ENCODE peak calls at places on chromosomes 13 and 19, in seven cellular contexts. O is fibroblast of mammary gland, A is thoracic aorta, B is IMR-90, Y is AG04450, K is mesendoderm, C is kidney epithelial cell. T is an unnamed sample.

GRCh38 chr19:1070931-1071791 is 4.2 kb downstream of the ARHGAP45 start:
- DNase-seq in O (no peak), A (no peak), B (no peak), Y (no peak), K (no peak), C (no peak), T (no peak)

GRCh38 chr19:54517483-54517882 is 14.9 kb downstream of the LAIR2 start:
- DNase-seq in O (peak; percentile 25), A (no peak), B (peak; percentile 2), Y (no peak), K (peak; percentile 47), C (no peak), T (peak; percentile 80)

GRCh38 chr13:40550130-40550529 is 116.3 kb downstream of the FOXO1 start:
- DNase-seq in O (peak; percentile 79), A (no peak), B (no peak), Y (no peak), K (no peak), C (no peak), T (no peak)

GRCh38 chr19:28067882-28068281 is 1145.1 kb downstream of the UQCRFS1 start:
- DNase-seq in O (no peak), A (no peak), B (no peak), Y (no peak), K (no peak), C (no peak), T (peak; percentile 92)

GRCh38 chr13:94641432-94641941 is 39.8 kb downstream of the GPR180 start:
- DNase-seq in O (peak; percentile 71), A (no peak), B (peak; percentile 86), Y (peak; percentile 67), K (no peak), C (no peak), T (no peak)

GRCh38 chr13:98221234-98221633 is 44.2 kb upstream of the RNF113B start:
- DNase-seq in O (peak; percentile 71), A (no peak), B (no peak), Y (no peak), K (no peak), C (no peak), T (no peak)

GRCh38 chr13:39485314-39485700 is 117.7 kb downstream of the LHFPL6 start:
- DNase-seq in O (no peak), A (no peak), B (peak; percentile 33), Y (no peak), K (peak; percentile 66), C (no peak), T (no peak)

GRCh38 chr13:32883501-32883900 is 132.7 kb upstream of the KL start:
- DNase-seq in O (peak; percentile 19), A (no peak), B (peak; percentile 46), Y (no peak), K (no peak), C (no peak), T (no peak)

GRCh38 chr13:21015284-21015683 is 46.1 kb downstream of the LATS2 start:
- DNase-seq in O (peak; percentile 60), A (no peak), B (peak; percentile 66), Y (no peak), K (no peak), C (no peak), T (no peak)

GRCh38 chr13:97246596-97246995 is 24.5 kb downstream of the MBNL2 start:
- DNase-seq in O (no peak), A (no peak), B (no peak), Y (no peak), K (no peak), C (no peak), T (no peak)

GRCh38 chr13:32984857-32985626 is 31.2 kb upstream of the KL start:
- DNase-seq in O (peak; percentile 28), A (no peak), B (peak; percentile 58), Y (peak; percentile 24), K (no peak), C (no peak), T (peak; percentile 18)

GRCh38 chr13:108034909-108035308 is 180.4 kb downstream of the LIG4 start:
- DNase-seq in O (no peak), A (no peak), B (no peak), Y (no peak), K (peak; percentile 57), C (no peak), T (no peak)

GRCh38 chr13:40306817-40307216 is 359.6 kb downstream of the FOXO1 start:
- DNase-seq in O (peak; percentile 38), A (no peak), B (no peak), Y (no peak), K (no peak), C (no peak), T (no peak)

GRCh38 chr13:99812611-99813010 is 159.0 kb downstream of the ZIC5 start:
- DNase-seq in O (peak; percentile 47), A (no peak), B (peak; percentile 19), Y (no peak), K (peak; percentile 50), C (peak; percentile 79), T (no peak)

GRCh38 chr13:39616087-39616694 is 13.2 kb upstream of the LHFPL6 start:
- DNase-seq in O (peak; percentile 75), A (no peak), B (peak; percentile 68), Y (peak; percentile 33), K (peak; percentile 81), C (no peak), T (peak; percentile 74)

GRCh38 chr13:56886398-56886797 is 254.3 kb upstream of the PRR20A start:
- DNase-seq in O (no peak), A (no peak), B (no peak), Y (no peak), K (no peak), C (no peak), T (no peak)

GRCh38 chr13:79060216-79060615 is 345.8 kb downstream of the RBM26 start:
- DNase-seq in O (no peak), A (no peak), B (no peak), Y (no peak), K (peak; percentile 20), C (no peak), T (no peak)

GRCh38 chr13:32045537-32045936 is 14.0 kb downstream of the FRY start:
- DNase-seq in O (peak; percentile 43), A (no peak), B (peak; percentile 68), Y (no peak), K (no peak), C (no peak), T (no peak)

GRCh38 chr19:12733369-12733896 is 1.1 kb downstream of the TRIR start:
- DNase-seq in O (peak; percentile 74), A (no peak), B (peak; percentile 45), Y (no peak), K (peak; percentile 63), C (no peak), T (peak; percentile 68)

GRCh38 chr13:99086869-99087129 is 108.9 kb upstream of the DOCK9 start:
- DNase-seq in O (peak; percentile 15), A (no peak), B (no peak), Y (no peak), K (peak; percentile 41), C (no peak), T (no peak)

GRCh38 chr19:13841339-13842293 is 35.3 kb upstream of the NANOS3 start:
- DNase-seq in O (no peak), A (no peak), B (no peak), Y (no peak), K (no peak), C (no peak), T (no peak)

GRCh38 chr19:12973236-12973635 is 3.9 kb downstream of the DAND5 start:
- DNase-seq in O (no peak), A (no peak), B (no peak), Y (no peak), K (no peak), C (no peak), T (no peak)

DNA sequence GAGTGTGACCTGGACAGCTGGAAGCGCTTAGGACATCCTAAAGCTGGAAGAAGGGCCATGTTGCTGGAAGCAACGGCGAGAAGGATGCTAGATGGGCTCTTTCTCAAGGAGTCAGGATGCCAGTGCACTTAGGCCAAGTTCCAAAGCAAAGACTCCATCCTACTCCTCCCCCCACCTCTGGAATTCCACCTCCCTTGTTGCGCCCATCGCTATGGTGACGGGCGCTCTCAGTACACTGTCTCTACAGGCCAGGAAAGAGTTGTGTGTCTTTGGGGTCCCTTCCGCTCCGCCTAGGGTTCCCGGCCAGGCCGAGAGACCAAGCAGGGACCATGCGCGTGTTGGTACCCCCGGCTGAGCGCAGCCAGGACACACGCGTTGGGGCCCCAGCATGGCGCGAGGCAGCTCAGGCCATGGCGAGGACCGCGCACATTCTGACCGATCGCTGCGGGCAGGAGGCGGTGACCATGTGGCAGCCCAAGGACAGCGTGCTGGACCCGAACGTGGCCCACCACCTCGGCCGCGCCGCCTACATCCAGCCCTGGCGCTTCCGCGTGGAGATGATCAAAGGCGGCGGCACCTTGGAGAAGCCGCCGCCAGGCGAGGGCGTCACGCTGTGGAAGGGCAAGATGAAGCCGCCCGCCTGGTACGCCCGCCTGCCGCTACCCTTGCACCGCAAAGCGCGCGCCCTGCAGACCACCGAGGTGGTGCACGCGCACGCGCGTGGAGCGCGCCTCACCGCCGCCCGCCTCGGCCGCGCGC is 31.0 kb upstream of the SLC1A6 start:
- DNase-seq in O (no peak), A (no peak), B (no peak), Y (no peak), K (peak; percentile 91), C (no peak), T (no peak)
- H3K4me3 ChIP-seq in O (no peak overlapping the region), A (no peak overlapping the region), B (no peak overlapping the region), Y (no peak overlapping the region), K (no peak overlapping the region), C (no peak overlapping the region), T (no peak overlapping the region)

GRCh38 chr13:111130111-111130508 is 15.0 kb downstream of the ARHGEF7 start:
- DNase-seq in O (no peak), A (no peak), B (no peak), Y (no peak), K (no peak), C (no peak), T (no peak)
- H3K4me3 ChIP-seq in O (no peak overlapping the region), A (no peak overlapping the region), B (no peak overlapping the region), Y (no peak overlapping the region), K (no peak overlapping the region), C (no peak overlapping the region), T (no peak overlapping the region)

DNA sequence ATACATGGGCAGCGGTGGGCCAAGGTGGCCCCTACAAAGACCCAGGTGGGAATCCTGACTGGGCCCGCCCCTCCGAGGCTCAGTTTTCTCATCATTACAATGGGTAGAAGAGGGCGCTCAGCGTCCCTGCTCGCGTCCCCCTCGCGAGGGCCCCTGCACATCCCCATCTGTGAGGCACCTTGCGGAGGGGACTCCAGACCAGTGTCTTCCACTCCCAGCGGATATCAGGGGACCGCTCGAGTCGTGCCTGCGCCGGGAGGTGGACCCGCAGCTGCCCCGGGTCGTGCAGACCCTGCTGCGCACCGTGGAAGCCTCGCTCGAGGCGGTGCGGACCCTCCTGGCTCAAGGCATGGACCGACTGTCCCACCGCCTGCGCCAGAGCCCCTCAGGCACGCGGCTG is 15.3 kb upstream of the COLGALT1 start:
- DNase-seq in O (no peak), A (no peak), B (no peak), Y (no peak), K (no peak), C (no peak), T (no peak)
- H3K4me3 ChIP-seq in O (no peak overlapping the region), A (no peak overlapping the region), B (no peak overlapping the region), Y (no peak overlapping the region), K (no peak overlapping the region), C (no peak overlapping the region), T (no peak overlapping the region)

DNA sequence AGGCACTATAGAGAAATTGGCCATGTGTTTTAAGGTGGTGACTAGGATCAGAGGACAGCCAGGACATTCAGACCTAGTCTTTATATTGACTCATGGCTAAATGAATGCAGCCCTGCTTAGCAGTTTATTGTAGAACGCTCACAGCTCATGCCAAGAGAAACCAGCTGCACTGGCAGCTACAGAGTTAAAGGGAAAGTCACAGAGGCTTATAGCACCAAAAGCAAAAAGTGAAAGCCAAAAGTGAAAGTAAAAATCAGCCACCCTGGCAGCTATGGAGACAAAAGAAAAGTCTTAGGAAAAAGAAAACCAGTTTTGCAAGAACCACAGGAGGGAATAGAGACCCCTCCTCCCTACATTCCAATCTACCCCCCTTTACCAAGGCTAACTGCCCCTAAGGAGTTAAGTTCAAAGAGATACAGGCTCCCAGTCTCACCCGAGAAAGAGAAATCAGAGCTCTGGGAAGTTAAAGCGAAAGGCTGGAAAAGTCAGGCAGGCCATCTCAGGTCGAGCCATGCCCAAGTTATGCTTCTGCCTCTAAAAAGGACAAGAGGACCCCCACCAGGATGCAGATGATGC is 99.0 kb downstream of the ZNF429 start:
- DNase-seq in O (peak; percentile 5), A (no peak), B (peak; percentile 21), Y (no peak), K (peak; percentile 79), C (no peak), T (no peak)
- H3K4me3 ChIP-seq in O (peak overlapping the region; percentile 16), A (peak overlapping the region; percentile 80), B (peak overlapping the region; percentile 52), Y (peak overlapping the region; percentile 44), K (no peak overlapping the region), C (peak overlapping the region; percentile 20), T (peak overlapping the region; percentile 20)

T was measured in GM12865.